ENCODE peak calls at places on chromosomes 7 and 10, in four cellular contexts. H is stimulated activated naive CD4-positive, alpha-beta T cell; R is lower leg skin; V is stimulated activated CD8-positive, alpha-beta memory T cell treated with anti-CD3 and anti-CD28 coated beads, Interleukin-7, amount 100 ng/mL, for 24 hours. G is an unnamed sample.

GRCh38 chr10:79181227-79181626 is 112.5 kb downstream of the ZMIZ1 start:
- DNase-seq in H (no peak), R (no peak), V (no peak), G (no peak)

GRCh38 chr7:98826811-98827231 is 43.0 kb downstream of the TMEM130 start:
- DNase-seq in H (no peak), R (no peak), V (no peak), G (peak)

GRCh38 chr7:7257899-7258692 is 75.8 kb downstream of the C1GALT1 start:
- DNase-seq in H (no peak), R (no peak), V (no peak), G (no peak)

GRCh38 chr10:131790021-131790420 is 110.8 kb upstream of the PPP2R2D start:
- DNase-seq in H (no peak), R (no peak), V (peak), G (no peak)

GRCh38 chr7:19851504-19851903 is 78.1 kb upstream of the TMEM196 start:
- DNase-seq in H (no peak), R (no peak), V (no peak), G (no peak)

GRCh38 chr7:5692845-5693278 is 88.6 kb downstream of the RNF216 start:
- DNase-seq in H (no peak), R (no peak), V (no peak), G (no peak)

GRCh38 chr10:65670087-65670486 is 1255.7 kb upstream of the LRRTM3 start:
- DNase-seq in H (no peak), R (no peak), V (no peak), G (no peak)

GRCh38 chr7:22176791-22177412 is 180.1 kb downstream of the RAPGEF5 start:
- DNase-seq in H (no peak), R (no peak), V (no peak), G (no peak)

GRCh38 chr10:84196941-84197340 is 2.6 kb downstream of the CDHR1 start:
- DNase-seq in H (no peak), R (no peak), V (no peak), G (no peak)

GRCh38 chr7:124183649-124184048 is 150.8 kb upstream of the TMEM229A start:
- DNase-seq in H (no peak), R (no peak), V (no peak), G (no peak)

GRCh38 chr10:71217266-71218045 is 5.1 kb downstream of the UNC5B start:
- DNase-seq in H (no peak), R (no peak), V (no peak), G (no peak)

GRCh38 chr10:125343118-125343752 is 182.9 kb upstream of the CTBP2 start:
- DNase-seq in H (no peak), R (no peak), V (no peak), G (no peak)

GRCh38 chr7:128793184-128793552 is 1.4 kb downstream of the CCDC136 start:
- DNase-seq in H (no peak), R (no peak), V (no peak), G (no peak)